ENCODE peak calls at places on chromosome 12, in nine cellular contexts. L is GM23338, E is SK-N-SH, S is GM23248, I is hepatocyte, B is neural progenitor cell, Z is HCT116, N is OCI-LY7, K is MM.1S. X is an unnamed sample.

GRCh38 chr12:45732250-45732649 is 2.7 kb downstream of the ARID2 start:
- DNase-seq in K (peak), S (peak), N (peak), I (no peak), B (no peak), L (no peak), Z (no peak), E (no peak), X (peak)

GRCh38 chr12:12788131-12788530 is 2.7 kb downstream of the APOLD1 start:
- DNase-seq in Z (no peak), N (no peak), I (no peak), L (no peak), S (peak), E (no peak), B (no peak), K (no peak), X (no peak)

GRCh38 chr12:109098142-109098652 is 800 bp downstream of the UNG start:
- DNase-seq in L (no peak), E (no peak), I (peak), S (peak), Z (no peak), K (peak), B (no peak), N (no peak), X (peak)

GRCh38 chr12:6644903-6645302 is 2.3 kb downstream of the ACRBP start:
- DNase-seq in Z (no peak), E (peak), B (peak), N (no peak), L (peak), K (no peak), S (no peak), I (no peak), X (no peak)

GRCh38 chr12:1913377-1914115 is 4.9 kb downstream of the CACNA2D4 start:
- DNase-seq in E (peak), B (no peak), N (no peak), I (peak), K (no peak), L (no peak), Z (no peak), S (no peak), X (no peak)

GRCh38 chr12:43060738-43061137 is 471.2 kb upstream of the PRICKLE1 start:
- DNase-seq in S (no peak), Z (no peak), B (no peak), E (no peak), N (no peak), I (no peak), K (no peak), L (no peak), X (no peak)

GRCh38 chr12:116434155-116435065 is 124.8 kb upstream of the MAP1LC3B2 start:
- DNase-seq in B (peak), N (no peak), K (no peak), E (peak), I (peak), Z (peak), L (peak), S (peak), X (peak)

GRCh38 chr12:12736759-12737676 is 19.9 kb downstream of the CDKN1B start:
- DNase-seq in I (peak), S (peak), L (peak), B (peak), N (peak), E (peak), K (peak), Z (no peak), X (peak)

GRCh38 chr12:47133981-47134380 is 54.2 kb upstream of the AMIGO2 start:
- DNase-seq in E (no peak), L (no peak), K (no peak), Z (no peak), N (no peak), I (no peak), S (peak), B (no peak), X (no peak)

GRCh38 chr12:110927545-110927944 is 7.2 kb upstream of the MYL2 start:
- DNase-seq in E (no peak), B (no peak), S (no peak), L (no peak), N (no peak), I (no peak), K (no peak), Z (no peak), X (no peak)

GRCh38 chr12:49540229-49541139 is 1.7 kb downstream of the KCNH3 start:
- DNase-seq in N (no peak), I (no peak), L (no peak), S (no peak), B (no peak), K (no peak), E (peak), Z (no peak), X (peak)

GRCh38 chr12:7994731-7995205 is 37.7 kb upstream of the FOXJ2 start:
- DNase-seq in B (peak), L (peak), N (no peak), S (peak), E (no peak), K (no peak), Z (no peak), I (peak), X (peak)

GRCh38 chr12:16399110-16399509 is 51.7 kb downstream of the MGST1 start:
- DNase-seq in L (no peak), N (no peak), I (no peak), Z (no peak), S (no peak), E (no peak), K (no peak), B (no peak), X (no peak)

GRCh38 chr12:68306564-68306963 is 25.6 kb downstream of the MDM1 start:
- DNase-seq in K (no peak), I (no peak), L (no peak), S (no peak), E (no peak), N (no peak), Z (no peak), B (no peak), X (no peak)

GRCh38 chr12:110073049-110073831 is 24.9 kb upstream of the C12orf76 start:
- DNase-seq in N (peak), B (no peak), I (no peak), E (peak), Z (no peak), S (peak), K (peak), L (peak), X (peak)

GRCh38 chr12:131041968-131042847 is 88.5 kb downstream of the ADGRD1 start:
- DNase-seq in E (no peak), S (no peak), N (no peak), I (no peak), L (no peak), K (no peak), Z (no peak), B (no peak), X (no peak)

GRCh38 chr12:18421840-18422239 is 160.5 kb downstream of the PIK3C2G start:
- DNase-seq in I (no peak), N (no peak), K (no peak), Z (no peak), L (no peak), S (peak), B (no peak), E (no peak), X (peak)

GRCh38 chr12:91103101-91103500 is 8.2 kb downstream of the LUM start:
- DNase-seq in E (no peak), B (no peak), Z (no peak), L (no peak), S (no peak), I (no peak), N (no peak), K (no peak), X (no peak)

GRCh38 chr12:124490584-124491305 is 76.7 kb downstream of the NCOR2 start:
- DNase-seq in K (no peak), E (peak), I (peak), B (no peak), Z (no peak), N (no peak), S (no peak), L (no peak), X (no peak)

GRCh38 chr12:55847603-55848329 is 5.0 kb upstream of the MMP19 start:
- DNase-seq in I (peak), N (no peak), B (no peak), K (no peak), E (peak), Z (no peak), S (peak), L (peak), X (peak)

GRCh38 chr12:40011775-40012129 is 94.1 kb downstream of the SLC2A13 start:
- DNase-seq in I (no peak), E (no peak), K (no peak), B (no peak), S (no peak), L (no peak), Z (no peak), N (no peak), X (no peak)

GRCh38 chr12:85156569-85156968 is 120.4 kb downstream of the LRRIQ1 start:
- DNase-seq in S (no peak), E (no peak), Z (no peak), N (no peak), I (no peak), L (no peak), K (no peak), B (no peak), X (peak)

GRCh38 chr12:105060715-105061378 is 23.4 kb downstream of the ALDH1L2 start:
- DNase-seq in E (no peak), I (no peak), N (no peak), Z (peak), S (no peak), L (no peak), K (no peak), B (no peak), X (peak)

GRCh38 chr12:13864081-13864673 is 117.2 kb downstream of the GRIN2B start:
- DNase-seq in N (peak), Z (peak), S (peak), E (peak), L (peak), K (peak), I (peak), B (peak), X (peak)

GRCh38 chr12:46071335-46071734 is 81.0 kb upstream of the SCAF11 start:
- DNase-seq in E (no peak), Z (no peak), K (peak), I (no peak), S (peak), N (peak), B (no peak), L (no peak), X (peak)

GRCh38 chr12:57069522-57069921 is 9.1 kb downstream of the NEMP1 start:
- DNase-seq in Z (peak), S (peak), I (peak), B (peak), K (peak), E (peak), N (peak), L (peak), X (peak)

GRCh38 chr12:26156996-26157395 is 32.2 kb upstream of the BHLHE41 start:
- DNase-seq in N (no peak), Z (no peak), S (no peak), B (no peak), I (peak), K (no peak), E (no peak), L (no peak), X (no peak)

GRCh38 chr12:107355612-107356011 is 262.3 kb upstream of the CRY1 start:
- DNase-seq in B (no peak), S (no peak), K (no peak), Z (no peak), L (no peak), N (no peak), I (no peak), E (no peak), X (no peak)

GRCh38 chr12:109088818-109089217 is 4.5 kb downstream of the ALKBH2 start:
- DNase-seq in N (no peak), S (peak), Z (no peak), I (no peak), B (no peak), L (no peak), E (no peak), K (no peak), X (no peak)

GRCh38 chr12:69873429-69873828 is 48.4 kb downstream of the MYRFL start:
- DNase-seq in K (no peak), Z (no peak), I (no peak), N (no peak), B (no peak), S (peak), E (no peak), L (no peak), X (peak)
- H3K4me2 ChIP-seq in K (no peak), Z (no peak), I (no peak), N (no peak), B (no peak), S (peak), E (no peak), L (no peak), X (peak)

DNA sequence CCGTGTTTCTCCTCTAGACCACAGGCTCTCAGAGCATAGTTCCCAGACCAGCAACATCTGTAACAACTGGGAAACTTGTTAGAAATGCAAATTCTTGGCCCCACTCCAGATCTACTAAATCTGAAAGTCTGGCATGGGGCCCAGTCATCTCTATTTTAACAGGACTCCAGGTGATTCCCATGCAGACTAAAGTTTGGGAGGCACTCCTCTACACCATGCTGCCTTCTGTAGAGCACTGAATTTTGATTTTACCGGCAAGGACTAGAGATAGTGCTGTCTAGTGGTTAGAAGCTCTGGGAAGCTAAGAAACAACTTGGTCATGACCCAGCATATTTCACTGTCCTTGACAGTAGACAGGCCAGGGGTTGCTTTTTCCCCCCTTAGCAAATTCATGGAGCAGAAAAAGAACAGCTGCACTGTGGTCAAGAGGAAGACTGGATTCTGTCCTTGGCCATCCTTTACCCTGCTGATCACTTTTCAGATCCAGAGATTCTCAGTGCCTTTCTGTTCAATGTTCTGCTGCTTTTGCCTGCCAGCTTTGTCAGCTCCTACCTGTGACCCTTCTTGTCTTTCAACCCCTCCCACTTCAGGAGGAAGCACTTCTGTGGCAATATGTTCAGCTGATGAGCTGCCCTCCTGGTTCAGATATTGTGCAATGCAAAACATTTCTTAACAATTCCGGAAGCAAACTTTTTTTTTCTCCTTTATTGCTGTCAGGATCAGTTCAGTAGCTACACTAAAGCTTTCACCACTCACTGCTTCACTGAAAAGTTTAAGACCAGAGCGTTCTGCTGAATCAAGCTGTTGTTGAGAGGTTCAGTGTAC is 133.8 kb upstream of the NUDT4 start:
- DNase-seq in I (peak), L (no peak), K (peak), Z (no peak), N (peak), E (peak), B (no peak), S (peak), X (peak)
- TF ChIP-seq EZH2phosphoT487 in I (peak), L (no peak), K (no peak), Z (no peak), N (no peak), E (no peak), B (no peak), S (peak), X (no peak)

GRCh38 chr12:27982380-27982779 is 9.8 kb upstream of the PTHLH start:
- DNase-seq in B (no peak), L (no peak), S (peak), N (no peak), K (no peak), E (no peak), I (no peak), Z (no peak), X (peak)

GRCh38 chr12:27982951-27983350 is 10.4 kb upstream of the PTHLH start:
- DNase-seq in Z (no peak), S (peak), K (no peak), B (no peak), L (no peak), E (no peak), N (no peak), I (no peak), X (peak)

GRCh38 chr12:27979145-27979544 is 6.6 kb upstream of the PTHLH start:
- DNase-seq in S (peak), Z (no peak), B (no peak), I (no peak), L (no peak), N (no peak), E (peak), K (no peak), X (peak)

GRCh38 chr12:27984275-27984674 is 11.7 kb upstream of the PTHLH start:
- DNase-seq in E (no peak), N (no peak), K (no peak), B (no peak), Z (no peak), L (no peak), S (peak), I (no peak), X (peak)

DNA sequence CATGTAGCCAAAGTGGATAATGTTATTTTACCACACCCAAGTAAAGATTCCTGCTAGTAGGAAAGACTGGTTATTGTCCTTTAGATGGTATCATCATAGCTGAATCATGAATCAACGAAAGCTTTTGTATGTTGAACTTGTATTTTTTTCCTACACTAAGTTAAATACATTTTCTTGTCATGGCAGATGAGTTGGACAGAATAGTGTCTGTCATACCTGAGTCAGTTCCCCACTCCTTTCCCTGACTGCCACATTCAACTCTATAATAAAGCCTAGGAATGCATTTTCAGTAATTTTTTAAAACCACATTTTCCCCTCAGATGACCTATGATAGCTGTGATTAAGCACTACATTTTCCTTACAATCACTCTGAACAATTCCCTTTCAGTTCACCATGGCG is 9.3 kb upstream of the PTHLH start:
- DNase-seq in K (no peak), N (no peak), I (no peak), S (peak), L (no peak), Z (no peak), B (no peak), E (no peak), X (peak)
- H3K4me2 ChIP-seq in K (no peak), N (no peak), I (no peak), S (peak), L (no peak), Z (no peak), B (no peak), E (peak), X (peak)

GRCh38 chr12:78938341-78939084 is 73.9 kb downstream of the SYT1 start:
- DNase-seq in L (no peak), S (no peak), I (no peak), N (no peak), Z (no peak), K (no peak), E (no peak), B (no peak), X (peak)
- TF ChIP-seq EZH2phosphoT487 in L (no peak), S (no peak), I (no peak), N (no peak), Z (no peak), K (no peak), E (no peak), B (no peak), X (no peak)

GRCh38 chr12:119365451-119365850 is 30.9 kb downstream of the CCDC60 start:
- DNase-seq in E (no peak), N (no peak), L (no peak), K (no peak), B (no peak), Z (no peak), S (no peak), I (no peak), X (no peak)

GRCh38 chr12:119366007-119366406 is 31.5 kb downstream of the CCDC60 start:
- DNase-seq in I (no peak), N (no peak), E (no peak), K (no peak), L (no peak), B (no peak), Z (no peak), S (no peak), X (no peak)

GRCh38 chr12:119372540-119372939 is 38.0 kb downstream of the CCDC60 start:
- DNase-seq in B (no peak), S (no peak), E (no peak), Z (no peak), L (no peak), I (peak), N (no peak), K (no peak), X (no peak)

GRCh38 chr12:119374615-119375014 is 40.1 kb downstream of the CCDC60 start:
- DNase-seq in I (no peak), E (no peak), L (no peak), Z (no peak), B (no peak), K (no peak), S (no peak), N (no peak), X (no peak)

GRCh38 chr12:119369907-119370546 is 35.5 kb downstream of the CCDC60 start:
- DNase-seq in N (no peak), I (no peak), S (no peak), Z (no peak), L (no peak), K (no peak), B (no peak), E (no peak), X (no peak)
- H3K4me2 ChIP-seq in N (no peak), I (no peak), S (no peak), Z (no peak), L (peak), K (no peak), B (no peak), E (no peak), X (no peak)

DNA sequence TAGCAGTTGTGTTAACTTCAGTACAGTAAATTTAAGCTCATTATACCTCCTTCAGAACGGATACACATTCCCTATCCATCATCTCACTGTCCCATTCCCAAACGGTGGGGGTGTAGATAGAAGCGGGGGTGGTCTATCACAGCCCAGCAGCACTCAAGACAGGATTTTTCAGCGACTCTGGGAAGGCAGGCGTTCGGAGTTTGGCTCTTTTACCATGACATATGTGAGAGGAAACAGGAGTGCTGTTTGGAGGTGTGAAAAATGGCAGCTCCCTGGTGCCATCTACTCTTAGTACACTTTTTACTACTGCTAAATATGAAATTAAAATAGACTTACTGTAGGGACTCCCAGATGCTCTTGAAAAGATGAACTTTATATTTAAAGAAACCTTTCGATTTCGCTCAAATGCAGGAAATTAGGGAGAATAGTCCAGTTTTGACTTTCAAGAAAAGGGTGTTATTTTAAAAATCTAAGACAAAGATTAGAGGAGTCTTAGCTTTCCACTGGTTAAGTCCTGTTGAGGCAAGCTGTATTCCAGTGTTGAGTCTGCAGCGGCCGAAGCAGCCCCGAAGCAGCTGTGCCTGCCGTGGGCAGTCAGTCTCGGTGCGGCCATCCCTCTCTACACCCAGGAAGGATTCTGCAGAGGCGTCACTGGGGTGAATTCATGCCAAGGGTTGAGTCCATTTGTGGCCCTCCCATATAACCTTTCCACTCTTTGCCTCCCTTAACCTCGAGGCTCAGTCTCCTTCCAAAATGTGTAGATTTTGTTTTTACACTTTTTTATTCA is 42.1 kb downstream of the KCNMB4 start:
- DNase-seq in N (no peak), E (no peak), B (no peak), Z (no peak), K (no peak), S (no peak), L (no peak), I (no peak), X (no peak)
- TF ChIP-seq EZH2phosphoT487 in N (no peak), E (no peak), B (no peak), Z (no peak), K (no peak), S (no peak), L (no peak), I (no peak), X (no peak)

GRCh38 chr12:79016181-79016580 is 151.6 kb downstream of the SYT1 start:
- DNase-seq in Z (no peak), E (no peak), B (no peak), L (no peak), K (peak), S (no peak), N (no peak), I (no peak), X (no peak)
- H3K4me2 ChIP-seq in Z (no peak), E (no peak), B (no peak), L (no peak), K (peak), S (no peak), N (no peak), I (no peak), X (no peak)

X was measured in PC-3.